ENCODE peak calls at places on chromosomes 13 and 19, in seven cellular contexts. J is neural progenitor cell; P is caudate nucleus; Z is H1; E is dorsolateral prefrontal cortex; A is CD4-positive, alpha-beta memory T cell; X is RWPE1. Q is an unnamed sample.

GRCh38 chr19:19110410-19111137 is 27.7 kb downstream of the TMEM161A start:
- DNase-seq in A (no peak), X (no peak), E (peak), Z (no peak), P (peak), J (peak), Q (no peak)

GRCh38 chr19:30153326-30154210 is 211.5 kb downstream of the URI1 start:
- DNase-seq in J (no peak), A (no peak), P (no peak), X (no peak), Z (no peak), E (no peak), Q (no peak)

GRCh38 chr13:67136157-67136556 is 94.0 kb downstream of the PCDH9 start:
- DNase-seq in E (no peak), J (no peak), Z (no peak), P (no peak), X (no peak), A (no peak), Q (no peak)

GRCh38 chr13:82480415-82480814 is 1401.9 kb downstream of the SLITRK1 start:
- DNase-seq in E (no peak), A (no peak), Z (no peak), X (no peak), P (no peak), J (peak), Q (no peak)

GRCh38 chr13:113138792-113139551 is 16.4 kb downstream of the F10 start:
- DNase-seq in Z (no peak), X (no peak), A (no peak), J (no peak), E (no peak), P (no peak), Q (no peak)

GRCh38 chr19:8367327-8368001 is 3.5 kb downstream of the ANGPTL4 start:
- DNase-seq in E (peak), X (peak), J (peak), P (peak), Z (peak), A (no peak), Q (peak)

GRCh38 chr13:62014299-62014698 is 598.6 kb upstream of the PCDH20 start:
- DNase-seq in J (no peak), X (peak), E (no peak), Z (no peak), A (no peak), P (no peak), Q (no peak)

GRCh38 chr19:42249149-42249750 is 5.7 kb downstream of the ERF start:
- DNase-seq in A (no peak), E (no peak), J (no peak), X (no peak), Z (no peak), P (no peak), Q (no peak)

GRCh38 chr19:15702590-15702930 is 25.3 kb upstream of the OR10H2 start:
- DNase-seq in A (peak), Z (no peak), X (no peak), J (no peak), P (no peak), E (no peak), Q (peak)

GRCh38 chr19:56905616-56906015 is 65.1 kb upstream of the PEG3 start:
- DNase-seq in E (no peak), A (no peak), X (no peak), Z (no peak), J (no peak), P (no peak), Q (no peak)

GRCh38 chr19:49845433-49845832 is 5.5 kb upstream of the PTOV1 start:
- DNase-seq in J (no peak), P (no peak), E (no peak), X (no peak), Z (no peak), A (no peak), Q (no peak)

GRCh38 chr13:33676045-33676699 is 141.8 kb upstream of the RFC3 start:
- DNase-seq in E (no peak), A (no peak), X (no peak), P (no peak), J (no peak), Z (no peak), Q (no peak)

GRCh38 chr19:1383311-1384084 is at the start of gene NDUFS7:
- DNase-seq in X (peak), A (peak), P (peak), Z (peak), E (peak), J (peak), Q (peak)

GRCh38 chr19:10979950-10980349 is 19.1 kb downstream of the SMARCA4 start:
- DNase-seq in J (no peak), X (no peak), P (peak), E (peak), A (peak), Z (no peak), Q (no peak)

GRCh38 chr13:103788061-103788652 is 721.9 kb upstream of the SLC10A2 start:
- DNase-seq in A (no peak), Z (no peak), J (no peak), P (no peak), E (no peak), X (no peak), Q (no peak)

GRCh38 chr19:48558018-48558684 is 6.2 kb downstream of the SULT2B1 start:
- DNase-seq in A (no peak), E (no peak), J (no peak), Z (no peak), P (no peak), X (no peak), Q (peak)

GRCh38 chr19:55256562-55257460 is 2.0 kb downstream of the PPP6R1 start:
- DNase-seq in J (no peak), X (no peak), Z (no peak), P (no peak), E (no peak), A (peak), Q (no peak)

GRCh38 chr13:41751277-41751676 is 209.6 kb downstream of the VWA8 start:
- DNase-seq in E (no peak), A (no peak), J (no peak), Z (no peak), P (peak), X (no peak), Q (no peak)

GRCh38 chr13:79749556-79749955 is 268.6 kb downstream of the NDFIP2 start:
- DNase-seq in X (no peak), A (no peak), J (no peak), P (no peak), Z (no peak), E (no peak), Q (no peak)

GRCh38 chr19:1873524-1874473 is 10.4 kb upstream of the KLF16 start:
- DNase-seq in J (no peak), A (no peak), P (peak), Z (no peak), X (no peak), E (no peak), Q (no peak)

GRCh38 chr13:31896427-31896826 is 135.1 kb upstream of the FRY start:
- DNase-seq in X (no peak), Z (no peak), J (peak), P (no peak), A (no peak), E (no peak), Q (no peak)

GRCh38 chr13:46894534-46894906 is 2.3 kb downstream of the HTR2A start:
- DNase-seq in X (no peak), A (no peak), J (no peak), P (no peak), E (no peak), Z (no peak), Q (no peak)

DNA sequence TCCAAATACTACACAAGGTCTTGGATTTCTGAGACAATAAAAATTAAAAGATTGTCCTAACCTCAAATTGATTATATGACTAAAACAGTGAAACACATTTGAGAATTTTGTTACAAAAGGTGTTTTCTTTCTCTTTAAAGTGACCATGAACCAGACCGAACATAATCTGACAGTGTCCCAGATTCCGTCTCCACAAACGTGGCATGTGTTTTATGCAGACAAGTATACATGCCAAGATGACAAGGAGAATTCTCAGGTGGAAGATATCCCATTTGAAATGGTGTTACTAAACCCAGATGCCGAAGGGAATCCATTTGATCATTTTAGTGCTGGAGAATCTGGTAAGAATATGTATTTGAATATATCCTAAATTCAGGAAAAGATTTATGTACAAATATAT is 10.4 kb downstream of the GPR180 start:
- DNase-seq in A (no peak), E (no peak), Z (no peak), P (no peak), X (no peak), J (no peak), Q (no peak)
- H3K27ac ChIP-seq in A (no peak), E (no peak), Z (no peak), P (no peak), X (no peak), J (no peak), Q (no peak)

GRCh38 chr19:46383846-46384245 is 29.5 kb downstream of the CCDC8 start:
- DNase-seq in A (no peak), J (no peak), Z (no peak), X (no peak), P (no peak), E (peak), Q (no peak)
- H3K27ac ChIP-seq in A (no peak), J (no peak), Z (no peak), X (peak), P (no peak), E (no peak), Q (no peak)

GRCh38 chr13:110336681-110337080 is 29.6 kb downstream of the COL4A2 start:
- DNase-seq in J (no peak), A (no peak), Z (no peak), X (no peak), E (no peak), P (no peak), Q (no peak)

GRCh38 chr13:110338441-110339101 is 31.5 kb downstream of the COL4A2 start:
- DNase-seq in P (no peak), E (no peak), A (no peak), X (no peak), Z (no peak), J (peak), Q (no peak)

GRCh38 chr13:110339263-110339662 is 32.2 kb downstream of the COL4A2 start:
- DNase-seq in X (no peak), J (no peak), A (no peak), E (no peak), P (no peak), Z (no peak), Q (no peak)

GRCh38 chr13:110336108-110336507 is 29.0 kb downstream of the COL4A2 start:
- DNase-seq in P (no peak), J (no peak), A (no peak), E (no peak), Z (no peak), X (no peak), Q (no peak)

DNA sequence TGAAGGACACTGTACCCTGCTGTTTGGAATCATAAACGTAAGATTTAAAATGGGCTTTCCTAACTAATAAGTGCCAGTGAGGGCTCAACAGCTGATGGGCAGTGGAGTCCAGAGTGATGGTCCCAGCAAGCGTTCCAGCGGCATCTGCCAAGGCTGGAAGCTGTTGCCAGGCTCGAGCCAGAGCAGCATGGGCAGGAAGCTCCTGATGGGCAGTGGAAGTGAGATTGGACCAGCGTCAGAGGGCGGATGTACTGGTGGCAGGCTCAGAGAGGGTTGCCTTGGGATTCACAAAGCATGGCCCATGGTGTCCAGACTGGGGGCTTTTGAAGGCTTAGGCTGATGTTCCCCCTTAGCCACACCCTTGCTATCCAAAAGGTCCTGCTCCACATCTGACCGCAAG is 30.2 kb downstream of the COL4A2 start:
- DNase-seq in J (no peak), Z (no peak), E (no peak), X (no peak), P (no peak), A (no peak), Q (no peak)
- H3K27ac ChIP-seq in J (peak), Z (no peak), E (peak), X (no peak), P (no peak), A (no peak), Q (no peak)

DNA sequence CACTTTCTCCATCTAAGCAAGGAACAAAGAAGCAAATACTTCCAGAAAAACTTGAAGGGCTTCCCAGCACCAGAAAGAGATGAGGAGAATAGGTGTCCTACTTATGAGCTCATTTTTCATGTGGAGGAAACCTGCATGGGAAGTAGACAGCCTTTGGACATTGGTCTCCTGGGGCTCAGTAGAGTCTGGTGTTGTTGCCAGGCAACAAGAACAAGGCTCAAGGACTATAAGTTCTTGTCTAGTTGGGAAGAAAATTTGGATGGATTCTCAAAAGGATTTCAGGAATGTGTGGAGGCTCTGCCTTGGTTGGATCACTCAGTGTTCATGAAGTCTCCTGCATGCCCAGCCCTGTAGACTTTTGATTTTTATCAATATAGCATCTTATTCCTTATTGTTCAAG is 84.5 kb downstream of the MBNL2 start:
- DNase-seq in X (no peak), A (no peak), P (no peak), E (no peak), Z (no peak), J (no peak), Q (no peak)
- H3K27ac ChIP-seq in X (no peak), A (no peak), P (no peak), E (no peak), Z (no peak), J (no peak), Q (no peak)

GRCh38 chr19:43562211-43562697 is 13.1 kb downstream of the XRCC1 start:
- DNase-seq in Z (no peak), E (no peak), J (no peak), X (no peak), P (no peak), A (no peak), Q (no peak)

GRCh38 chr19:43563816-43564215 is 11.5 kb downstream of the XRCC1 start:
- DNase-seq in E (no peak), A (no peak), J (no peak), P (no peak), Z (no peak), X (no peak), Q (no peak)

GRCh38 chr19:43564800-43565199 is 10.5 kb downstream of the XRCC1 start:
- DNase-seq in X (no peak), J (no peak), P (no peak), A (no peak), E (peak), Z (no peak), Q (no peak)

GRCh38 chr19:43561144-43561970 is 14.0 kb downstream of the XRCC1 start:
- DNase-seq in E (no peak), J (no peak), X (no peak), Z (no peak), P (no peak), A (no peak), Q (no peak)

DNA sequence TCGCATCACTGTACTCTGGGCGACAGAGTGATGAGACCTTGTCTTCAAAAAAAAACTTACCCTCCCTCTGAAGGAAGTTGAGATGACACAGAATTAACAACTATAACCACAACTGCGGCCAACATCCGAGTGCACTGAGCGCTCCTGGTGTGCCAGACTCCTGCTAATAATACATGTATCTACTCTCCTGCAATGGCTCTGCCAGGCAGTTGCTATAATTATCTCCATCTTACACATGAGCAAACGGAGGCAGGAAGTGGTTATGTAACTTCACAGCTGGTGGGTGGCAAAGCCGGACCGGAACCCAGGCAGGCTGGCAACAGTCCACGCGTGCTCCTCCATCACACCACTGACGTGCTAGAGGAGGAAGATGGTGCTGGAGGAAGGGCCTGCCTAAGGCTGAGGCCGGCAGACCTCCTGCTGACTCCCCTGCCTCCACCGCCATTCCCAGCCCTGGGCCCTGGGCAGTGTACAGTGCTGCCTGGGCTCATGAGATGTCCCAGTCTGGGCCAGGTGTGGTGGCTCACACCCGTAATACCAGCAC is 12.6 kb downstream of the XRCC1 start:
- DNase-seq in X (no peak), P (peak), J (no peak), Z (no peak), A (peak), E (peak), Q (no peak)
- H3K27ac ChIP-seq in X (peak), P (peak), J (no peak), Z (no peak), A (peak), E (peak), Q (peak)

GRCh38 chr19:34994643-34995471 is 5.3 kb upstream of the GRAMD1A start:
- DNase-seq in A (no peak), E (no peak), P (no peak), Z (no peak), J (no peak), X (no peak), Q (no peak)
- H3K27ac ChIP-seq in A (no peak), E (peak), P (no peak), Z (no peak), J (no peak), X (no peak), Q (no peak)

DNA sequence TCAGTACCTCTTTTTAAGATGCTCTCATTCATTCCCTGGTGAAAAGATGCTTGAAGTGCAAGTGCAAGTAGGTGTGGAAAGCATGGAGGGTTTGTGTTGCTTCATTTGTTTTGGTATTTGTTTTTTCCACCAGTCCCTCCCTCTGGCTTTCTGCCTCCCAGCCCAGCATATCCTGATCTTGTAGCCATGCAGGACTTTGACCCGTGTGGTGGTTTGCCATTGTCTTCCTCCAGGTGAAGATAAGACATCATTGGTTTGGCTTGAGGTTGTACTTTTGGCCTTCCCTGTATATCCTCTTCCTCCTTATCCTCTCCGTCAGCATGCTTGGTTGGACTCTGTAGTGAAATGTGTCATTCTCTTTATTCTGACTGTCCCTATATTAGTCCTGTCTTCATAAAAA is 9.1 kb downstream of the SPINT2 start:
- DNase-seq in Z (no peak), E (no peak), J (no peak), X (no peak), P (no peak), A (no peak), Q (no peak)
- H3K27ac ChIP-seq in Z (no peak), E (peak), J (no peak), X (no peak), P (no peak), A (no peak), Q (no peak)

DNA sequence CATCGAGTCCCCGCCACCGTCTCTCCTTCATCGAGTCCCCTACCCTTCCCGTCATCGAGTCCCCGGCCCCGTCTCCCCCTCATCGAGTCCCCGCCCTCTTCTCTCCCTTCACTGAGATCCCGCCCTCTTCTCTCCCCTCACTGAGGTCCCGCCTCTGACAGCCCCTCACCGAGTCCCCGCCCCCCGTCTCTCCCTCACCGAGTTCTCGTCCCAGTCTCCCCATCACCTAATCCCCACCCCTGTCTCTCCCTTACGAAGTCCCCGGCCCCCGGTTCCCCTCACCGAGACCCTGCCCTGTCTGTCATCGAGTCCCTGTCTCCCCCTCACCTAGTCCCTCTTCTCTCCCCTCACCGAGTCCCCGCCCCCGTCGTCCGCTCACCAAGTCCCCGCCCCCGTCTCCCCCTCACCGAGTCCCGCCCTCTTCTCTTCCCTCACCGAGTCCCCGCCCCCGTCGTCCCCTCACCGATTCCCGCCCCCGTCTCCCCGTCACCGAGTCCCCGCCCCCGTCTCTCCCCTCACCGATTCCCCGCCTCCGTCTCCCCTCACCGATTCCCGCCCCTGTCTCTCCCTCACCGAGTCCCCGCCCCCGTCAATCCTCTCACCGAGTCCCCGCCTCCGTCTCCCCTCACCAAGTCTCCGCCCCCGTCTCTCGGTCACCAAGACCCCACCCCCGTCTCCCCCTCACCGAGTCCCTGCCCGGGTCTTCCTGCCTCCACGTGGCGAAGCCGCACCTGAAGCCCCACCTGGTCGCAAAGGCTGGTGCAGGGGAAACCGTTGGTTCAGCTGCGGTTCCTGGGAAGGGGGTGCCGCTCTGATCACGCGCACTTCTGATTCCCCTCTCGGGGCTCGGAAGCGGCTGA is 23.9 kb upstream of the ZNF846 start:
- DNase-seq in Z (peak), E (peak), J (peak), X (peak), P (peak), A (peak), Q (peak)
- H3K27ac ChIP-seq in Z (peak), E (peak), J (no peak), X (peak), P (peak), A (peak), Q (peak)

DNA sequence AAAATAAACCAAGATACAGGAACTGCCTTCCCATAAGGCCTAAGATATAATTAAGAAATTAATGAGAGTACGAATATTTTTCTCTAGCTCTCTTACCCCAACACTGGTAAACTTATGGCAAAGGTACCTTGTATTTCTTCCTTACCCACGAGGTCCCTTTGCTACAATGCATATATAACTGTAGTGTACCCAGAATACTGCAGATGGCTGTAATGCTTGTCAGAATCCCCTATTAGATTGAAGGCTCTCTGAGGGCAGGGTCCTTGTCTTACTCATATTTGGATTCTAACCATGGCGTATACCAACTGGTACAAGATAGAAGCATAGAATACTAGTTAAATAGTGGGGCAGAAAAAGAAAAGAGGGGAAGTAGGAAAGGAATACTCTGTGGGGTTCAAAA is 15.1 kb downstream of the SLC25A30 start:
- DNase-seq in Z (no peak), X (no peak), J (no peak), A (no peak), P (no peak), E (no peak), Q (no peak)
- H3K27ac ChIP-seq in Z (no peak), X (no peak), J (no peak), A (no peak), P (no peak), E (no peak), Q (no peak)

Q was measured in epithelial cell of prostate.